ENCODE peak calls at places on chromosome 11, in eight cellular contexts. K is AG04450, B is uterus, H is Peyer's patch, V is GM23338, R is GM12878, Y is IMR-90, N is sigmoid colon. W is an unnamed sample.

GRCh38 chr11:68141247-68142027 is 20.2 kb upstream of the CHKA start:
- DNase-seq in K (no peak), B (no peak), H (no peak), V (no peak), R (no peak), Y (no peak), N (no peak), W (no peak)

GRCh38 chr11:44133335-44133946 is 38.0 kb downstream of the EXT2 start:
- DNase-seq in K (no peak), B (no peak), H (no peak), V (peak), R (no peak), Y (peak), N (no peak), W (no peak)

GRCh38 chr11:46674463-46675287 is 25.7 kb downstream of the ARHGAP1 start:
- DNase-seq in K (no peak), B (no peak), H (peak), V (peak), R (no peak), Y (peak), N (peak), W (no peak)

GRCh38 chr11:12461516-12461915 is 84.1 kb downstream of the PARVA start:
- DNase-seq in K (no peak), B (no peak), H (no peak), V (no peak), R (no peak), Y (no peak), N (no peak), W (no peak)

GRCh38 chr11:31817621-31818493 is 6.7 kb upstream of the PAX6 start:
- DNase-seq in K (no peak), B (no peak), H (no peak), V (peak), R (no peak), Y (no peak), N (no peak), W (no peak)

GRCh38 chr11:94788396-94788795 is 20.2 kb downstream of the AMOTL1 start:
- DNase-seq in K (no peak), B (no peak), H (no peak), V (no peak), R (no peak), Y (no peak), N (no peak), W (no peak)

GRCh38 chr11:126482586-126483108 is 127.2 kb downstream of the ST3GAL4 start:
- DNase-seq in K (no peak), B (no peak), H (no peak), V (no peak), R (no peak), Y (peak), N (peak), W (no peak)

GRCh38 chr11:68142028-68142412 is 20.8 kb upstream of the CHKA start:
- DNase-seq in K (no peak), B (no peak), H (no peak), V (no peak), R (no peak), Y (no peak), N (no peak), W (no peak)

GRCh38 chr11:40337118-40337517 is 1122.3 kb downstream of the LRRC4C start:
- DNase-seq in K (peak), B (no peak), H (no peak), V (no peak), R (no peak), Y (peak), N (no peak), W (no peak)

GRCh38 chr11:2566223-2567025 is 121.6 kb downstream of the KCNQ1 start:
- DNase-seq in K (no peak), B (no peak), H (no peak), V (no peak), R (no peak), Y (no peak), N (peak), W (peak)

GRCh38 chr11:122757201-122757600 is 81.1 kb upstream of the CRTAM start:
- DNase-seq in K (no peak), B (no peak), H (no peak), V (no peak), R (no peak), Y (no peak), N (no peak), W (no peak)

GRCh38 chr11:77361184-77361583 is 59.7 kb upstream of the GDPD4 start:
- DNase-seq in K (no peak), B (no peak), H (no peak), V (peak), R (no peak), Y (peak), N (no peak), W (no peak)

GRCh38 chr11:69645801-69646492 is 5.0 kb downstream of the CCND1 start:
- DNase-seq in K (no peak), B (no peak), H (no peak), V (no peak), R (no peak), Y (no peak), N (no peak), W (no peak)

GRCh38 chr11:69643646-69644045 is 2.7 kb downstream of the CCND1 start:
- DNase-seq in K (no peak), B (no peak), H (no peak), V (no peak), R (no peak), Y (no peak), N (no peak), W (peak)

GRCh38 chr11:69642913-69643632 is 2.1 kb downstream of the CCND1 start:
- DNase-seq in K (peak), B (peak), H (peak), V (peak), R (no peak), Y (peak), N (peak), W (peak)

GRCh38 chr11:69644962-69645675 is 4.2 kb downstream of the CCND1 start:
- DNase-seq in K (no peak), B (no peak), H (no peak), V (no peak), R (no peak), Y (no peak), N (peak), W (no peak)

DNA sequence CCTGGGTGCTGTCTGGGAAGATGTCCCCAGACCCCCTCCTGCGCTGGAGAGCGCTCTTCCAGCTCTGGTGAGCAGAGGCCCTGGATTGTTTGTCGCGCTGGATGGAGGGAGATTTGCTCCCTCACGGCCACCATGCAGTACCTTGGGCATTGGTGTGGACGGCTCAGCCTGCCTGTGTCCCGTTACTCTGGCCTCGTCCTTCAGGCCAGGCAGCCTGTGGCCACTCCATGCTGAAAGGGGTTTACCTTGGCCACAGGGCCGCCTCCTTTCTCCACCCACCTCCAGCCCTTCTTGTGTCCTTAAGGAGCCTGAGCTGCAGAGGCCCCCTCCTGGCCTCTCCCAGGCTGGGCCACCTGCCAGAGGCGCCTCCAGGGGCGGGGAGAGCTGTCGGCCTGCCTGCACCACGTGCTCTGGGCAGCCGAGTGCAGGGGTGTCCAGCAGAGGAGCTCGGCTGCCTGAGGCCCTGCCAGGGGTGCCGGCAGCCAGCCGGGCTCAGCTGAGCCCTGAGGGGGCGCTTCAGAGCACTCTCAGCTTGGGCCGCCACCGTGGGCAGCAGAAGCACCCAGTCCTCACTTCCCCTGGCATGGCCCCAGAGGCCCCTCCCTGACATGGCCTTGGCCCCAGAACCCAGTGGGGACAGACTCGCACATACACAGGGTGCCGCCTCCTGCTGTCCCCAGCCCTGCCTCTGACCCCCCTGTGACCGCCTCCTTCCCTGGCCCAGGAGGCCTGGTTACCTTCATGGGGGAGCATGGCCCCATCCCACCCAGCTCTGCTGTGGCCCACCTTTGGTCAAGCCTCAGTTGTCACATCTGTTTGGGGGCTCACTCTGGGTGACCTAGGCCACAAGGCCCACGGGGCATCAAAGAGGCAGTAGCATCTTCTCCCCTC is 3.4 kb downstream of the CCND1 start:
- DNase-seq in K (peak), B (peak), H (no peak), V (no peak), R (no peak), Y (peak), N (peak), W (no peak)
- TF ChIP-seq CTCF in K (peak), B (no peak), H (no peak), V (no peak), R (no peak), Y (peak), N (no peak), W (no peak)

GRCh38 chr11:61528114-61528513 is 19.6 kb downstream of the LRRC10B start:
- DNase-seq in K (no peak), B (no peak), H (no peak), V (no peak), R (no peak), Y (no peak), N (no peak), W (no peak)
- H3K27ac ChIP-seq in K (no peak), B (no peak), H (no peak), V (no peak), R (no peak), Y (no peak), N (no peak), W (no peak)

GRCh38 chr11:20452585-20452984 is 65.1 kb downstream of the PRMT3 start:
- DNase-seq in K (no peak), B (no peak), H (no peak), V (no peak), R (no peak), Y (no peak), N (no peak), W (no peak)
- H3K4me3 ChIP-seq in K (no peak), B (no peak), H (no peak), V (no peak), R (no peak), Y (no peak), N (no peak), W (no peak)

DNA sequence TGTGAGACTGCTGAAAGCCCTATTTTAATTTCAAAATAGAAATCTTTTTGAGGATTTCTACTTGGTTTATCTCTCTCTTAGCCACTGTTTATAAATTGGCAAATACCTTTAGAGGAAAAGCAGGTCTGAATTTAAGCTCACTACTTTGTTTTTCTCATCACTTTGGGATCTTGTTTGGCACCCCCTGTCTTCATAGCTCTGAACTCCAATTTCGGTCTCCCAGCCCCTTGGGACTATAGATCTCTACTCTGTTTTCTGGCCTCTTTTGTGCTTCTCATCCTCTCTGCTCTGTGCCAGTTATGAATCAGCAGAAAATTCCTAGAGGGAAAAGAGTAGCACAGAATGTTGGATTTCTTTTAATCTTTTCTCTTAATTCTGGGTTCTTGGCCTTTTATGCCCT is 118.3 kb downstream of the CYP2R1 start:
- DNase-seq in K (no peak), B (no peak), H (no peak), V (peak), R (no peak), Y (peak), N (no peak), W (no peak)
- TF ChIP-seq CTCF in K (peak), B (no peak), H (peak), V (peak), R (peak), Y (no peak), N (no peak), W (no peak)

DNA sequence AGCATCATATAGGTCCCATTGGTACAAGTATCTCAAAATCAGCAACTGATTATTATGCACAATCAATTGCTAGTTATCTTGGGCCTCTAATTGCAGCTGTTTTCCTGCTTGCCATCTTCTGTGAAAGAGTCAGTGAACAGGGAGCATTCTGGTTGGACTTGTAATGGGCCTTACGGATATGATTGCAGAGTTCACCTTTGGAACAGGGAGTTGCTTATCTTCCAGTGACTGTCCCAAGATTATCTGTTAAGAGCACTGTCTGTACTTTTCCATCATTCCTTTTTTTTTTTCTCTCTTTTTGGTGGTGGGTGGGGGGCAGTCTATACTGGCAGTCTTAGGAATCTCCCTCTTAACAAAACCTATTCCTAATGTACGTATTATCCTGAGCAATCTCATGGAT is 17.8 kb downstream of the OR8G5 start:
- DNase-seq in K (no peak), B (no peak), H (no peak), V (no peak), R (no peak), Y (no peak), N (no peak), W (no peak)
- H3K27ac ChIP-seq in K (no peak), B (no peak), H (no peak), V (no peak), R (no peak), Y (no peak), N (no peak), W (no peak)

GRCh38 chr11:27699242-27699925 is 871 bp downstream of the BDNF start:
- DNase-seq in K (no peak), B (no peak), H (no peak), V (peak), R (no peak), Y (peak), N (no peak), W (no peak)

GRCh38 chr11:27699926-27700350 is 317 bp downstream of the BDNF start:
- DNase-seq in K (no peak), B (no peak), H (no peak), V (peak), R (no peak), Y (no peak), N (no peak), W (no peak)

GRCh38 chr11:27700351-27701261 is at the start of gene BDNF:
- DNase-seq in K (no peak), B (no peak), H (no peak), V (peak), R (no peak), Y (peak), N (no peak), W (peak)

GRCh38 chr11:27703453-27703852 is 3.2 kb upstream of the BDNF start:
- DNase-seq in K (no peak), B (no peak), H (no peak), V (no peak), R (no peak), Y (peak), N (no peak), W (no peak)

GRCh38 chr11:27701262-27702105 is 1.2 kb upstream of the BDNF start:
- DNase-seq in K (no peak), B (no peak), H (no peak), V (peak), R (no peak), Y (peak), N (no peak), W (peak)
- H3K4me3 ChIP-seq in K (peak), B (no peak), H (peak), V (peak), R (peak), Y (peak), N (no peak), W (peak)

W was measured in dorsolateral prefrontal cortex.